ENCODE peak calls at places on chromosomes 12 and 14, in ten cellular contexts. V is RKO; Y is NCI-H1436 treated with DMSO at 0.1 percent for 48 hours; C is neural crest cell; W is activated T-cell treated with anti-CD3 and anti-CD28 coated beads, Interleukin-2, amount 50 U/mL, for 24 hours; X is stimulated activated CD8-positive, alpha-beta memory T cell treated with anti-CD3 and anti-CD28 coated beads, Interleukin-12 subunit alpha, Interleukin-12 subunit beta, amount 100 ng/mL, for 4 hours; P is fibroblast of the conjunctiva; K is activated naive CD8-positive, alpha-beta T cell treated with anti-CD3 and anti-CD28 coated beads for 36 hours; H is activated CD4-positive, alpha-beta T cell treated with anti-CD3 and anti-CD28 coated beads for 4 hours; S is central memory CD4-positive, alpha-beta T cell. O is an unnamed sample.
A peak's percentile ranks its signal among the peaks of the same experiment; 100 is the strongest.

GRCh38 chr14:101071493-101071891 is 168.0 kb upstream of the RTL1 start:
- DNase-seq in V (no peak), Y (no peak), C (no peak), W (no peak), X (no peak), P (no peak), K (no peak), H (no peak), S (no peak), O (no peak)

GRCh38 chr12:96487214-96487613 is 2.2 kb upstream of the CFAP54 start:
- DNase-seq in V (peak; percentile 92), Y (no peak), C (no peak), W (no peak), X (no peak), P (peak; percentile 38), K (no peak), H (no peak), S (no peak), O (no peak)

GRCh38 chr14:75196468-75196867 is 20.1 kb upstream of the TMED10 start:
- DNase-seq in V (no peak), Y (no peak), C (no peak), W (no peak), X (no peak), P (no peak), K (no peak), H (no peak), S (no peak), O (peak; percentile 63)

GRCh38 chr14:32703246-32703645 is 235.4 kb upstream of the NPAS3 start:
- DNase-seq in V (no peak), Y (no peak), C (no peak), W (no peak), X (no peak), P (peak; percentile 49), K (no peak), H (no peak), S (no peak), O (no peak)

GRCh38 chr14:58747181-58747580 is 109.4 kb downstream of the DACT1 start:
- DNase-seq in V (no peak), Y (no peak), C (no peak), W (no peak), X (no peak), P (peak; percentile 77), K (no peak), H (no peak), S (no peak), O (no peak)

GRCh38 chr12:96035283-96036236 is at the start of gene LTA4H:
- DNase-seq in V (peak; percentile 99), Y (peak; percentile 98), C (peak; percentile 93), W (peak; percentile 97), X (peak; percentile 90), P (peak; percentile 98), K (peak; percentile 92), H (peak; percentile 97), S (peak; percentile 97), O (peak; percentile 99)

GRCh38 chr14:59245809-59246295 is 57.4 kb downstream of the DAAM1 start:
- DNase-seq in V (no peak), Y (no peak), C (no peak), W (no peak), X (no peak), P (no peak), K (no peak), H (no peak), S (no peak), O (no peak)

GRCh38 chr12:30599631-30600030 is 96.0 kb downstream of the IPO8 start:
- DNase-seq in V (no peak), Y (no peak), C (no peak), W (no peak), X (no peak), P (no peak), K (no peak), H (no peak), S (no peak), O (peak; percentile 89)

GRCh38 chr12:1872448-1872847 is 46.0 kb downstream of the CACNA2D4 start:
- DNase-seq in V (no peak), Y (no peak), C (no peak), W (no peak), X (no peak), P (no peak), K (no peak), H (no peak), S (no peak), O (no peak)

GRCh38 chr12:132572106-132572505 is 38.3 kb downstream of the LRCOL1 start:
- DNase-seq in V (no peak), Y (no peak), C (no peak), W (no peak), X (no peak), P (no peak), K (no peak), H (no peak), S (no peak), O (no peak)

GRCh38 chr14:65937079-65937803 is 524.7 kb downstream of the FUT8 start:
- DNase-seq in V (no peak), Y (no peak), C (no peak), W (no peak), X (no peak), P (no peak), K (no peak), H (no peak), S (no peak), O (no peak)

GRCh38 chr14:68510201-68510600 is 282.7 kb downstream of the ZFP36L1 start:
- DNase-seq in V (no peak), Y (no peak), C (no peak), W (no peak), X (no peak), P (peak; percentile 89), K (no peak), H (no peak), S (no peak), O (no peak)

GRCh38 chr12:5246196-5246595 is 185.7 kb upstream of the NTF3 start:
- DNase-seq in V (no peak), Y (no peak), C (no peak), W (no peak), X (no peak), P (no peak), K (no peak), H (no peak), S (no peak), O (no peak)